ENCODE peak calls at places on chromosomes 1 and 21, in seven cellular contexts. M is right lobe of liver, Q is brain microvascular endothelial cell, X is cardiac fibroblast, K is fibroblast of pulmonary artery, J is omental fat pad, Y is thoracic aorta. G is an unnamed sample.

GRCh38 chr1:191876631-191877030 is 281.6 kb upstream of the RGS18 start:
- DNase-seq in M (no peak), Q (no peak), X (no peak), K (no peak), J (no peak), Y (no peak), G (no peak)

GRCh38 chr1:179082308-179083030 is 599 bp downstream of the TOR3A start:
- DNase-seq in M (no peak), Q (no peak), X (peak), K (peak), J (no peak), Y (no peak), G (peak)

GRCh38 chr1:230858918-230859819 is 9.2 kb downstream of the C1orf198 start:
- DNase-seq in M (no peak), Q (peak), X (peak), K (peak), J (no peak), Y (no peak), G (peak)

GRCh38 chr1:100542264-100542663 is 4.3 kb downstream of the GPR88 start:
- DNase-seq in M (no peak), Q (no peak), X (no peak), K (no peak), J (no peak), Y (no peak), G (no peak)

GRCh38 chr1:1470626-1471388 is 758 bp upstream of the ATAD3B start:
- DNase-seq in M (no peak), Q (no peak), X (no peak), K (no peak), J (no peak), Y (no peak), G (no peak)

GRCh38 chr1:1336931-1337792 is 6.1 kb downstream of the TAS1R3 start:
- DNase-seq in M (no peak), Q (no peak), X (no peak), K (no peak), J (no peak), Y (no peak), G (no peak)

GRCh38 chr1:101290922-101291561 is 54.2 kb downstream of the S1PR1 start:
- DNase-seq in M (no peak), Q (no peak), X (no peak), K (no peak), J (no peak), Y (no peak), G (no peak)

GRCh38 chr21:32457360-32457840 is 44.9 kb downstream of the EVA1C start:
- DNase-seq in M (peak), Q (no peak), X (peak), K (peak), J (no peak), Y (no peak), G (no peak)

GRCh38 chr1:116808476-116809180 is 54.4 kb downstream of the CD2 start:
- DNase-seq in M (no peak), Q (no peak), X (no peak), K (no peak), J (no peak), Y (no peak), G (no peak)

GRCh38 chr1:226649780-226650179 is 89.3 kb downstream of the ITPKB start:
- DNase-seq in M (no peak), Q (no peak), X (peak), K (peak), J (no peak), Y (no peak), G (no peak)

GRCh38 chr1:156805766-156806511 is 10.7 kb downstream of the SH2D2A start:
- DNase-seq in M (no peak), Q (no peak), X (peak), K (peak), J (no peak), Y (no peak), G (peak)

GRCh38 chr1:897176-897575 is 26.5 kb upstream of the SAMD11 start:
- DNase-seq in M (no peak), Q (no peak), X (no peak), K (no peak), J (no peak), Y (no peak), G (no peak)

GRCh38 chr1:165350861-165351260 is 5.7 kb downstream of the LMX1A start:
- DNase-seq in M (no peak), Q (no peak), X (no peak), K (no peak), J (no peak), Y (no peak), G (no peak)

GRCh38 chr1:228836427-228836826 is 101.1 kb downstream of the RHOU start:
- DNase-seq in M (no peak), Q (no peak), X (no peak), K (no peak), J (no peak), Y (no peak), G (no peak)

GRCh38 chr1:24111264-24111997 is 504 bp downstream of the MYOM3 start:
- DNase-seq in M (no peak), Q (no peak), X (peak), K (no peak), J (no peak), Y (peak), G (no peak)

GRCh38 chr1:39933956-39934941 is 20.7 kb upstream of the MFSD2A start:
- DNase-seq in M (peak), Q (peak), X (peak), K (peak), J (peak), Y (peak), G (peak)

GRCh38 chr1:26181586-26182371 is 4.5 kb downstream of the CNKSR1 start:
- DNase-seq in M (no peak), Q (no peak), X (no peak), K (no peak), J (no peak), Y (no peak), G (no peak)

DNA sequence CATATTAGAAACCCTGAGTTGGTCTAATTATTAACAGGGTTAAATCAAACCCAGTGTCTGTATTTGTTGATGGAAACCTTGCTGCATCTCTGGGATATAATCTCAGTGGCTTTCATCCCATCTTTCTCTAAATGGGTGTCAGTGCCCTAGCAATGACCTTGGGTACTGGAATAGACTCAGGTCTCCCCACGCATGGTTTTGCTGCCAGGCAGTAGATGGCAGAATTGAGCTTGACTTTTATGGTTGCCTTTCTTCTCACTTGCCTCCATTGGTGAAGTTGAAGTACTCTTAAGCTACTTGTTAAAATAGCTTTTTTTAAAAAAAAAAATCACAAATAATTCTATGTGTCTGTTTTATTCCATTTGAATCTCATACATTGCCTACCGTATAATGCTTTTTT is 81.8 kb upstream of the HMCN1 start:
- DNase-seq in M (no peak), Q (no peak), X (no peak), K (no peak), J (no peak), Y (no peak), G (no peak)
- TF ChIP-seq CTCF in M (no peak), Q (peak), X (peak), K (peak), J (no peak), Y (no peak), G (no peak)

GRCh38 chr1:115796897-115797296 is 28.4 kb upstream of the CASQ2 start:
- DNase-seq in M (no peak), Q (no peak), X (no peak), K (no peak), J (no peak), Y (no peak), G (no peak)
- TF ChIP-seq CTCF in M (no peak), Q (no peak), X (no peak), K (no peak), J (no peak), Y (no peak), G (no peak)

DNA sequence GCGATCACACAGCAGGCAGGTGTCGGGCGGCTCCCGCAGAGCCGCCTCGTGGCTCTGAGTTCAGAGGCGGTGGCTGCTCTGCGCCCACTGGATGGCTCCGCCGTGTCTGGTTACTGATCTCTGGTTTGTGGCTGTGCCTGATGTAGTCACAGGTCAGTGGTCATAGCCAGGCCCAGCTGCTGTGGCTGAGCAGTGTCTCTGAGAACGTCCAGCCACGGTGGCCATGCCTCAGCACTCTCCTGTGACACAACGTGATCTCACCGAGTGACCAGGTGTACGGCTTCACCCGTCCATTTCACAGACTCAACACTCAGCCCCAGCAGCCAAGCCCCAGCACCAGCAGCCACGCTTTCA is 61.2 kb downstream of the KCNN3 start:
- DNase-seq in M (no peak), Q (no peak), X (no peak), K (no peak), J (no peak), Y (no peak), G (no peak)
- TF ChIP-seq CTCF in M (no peak), Q (no peak), X (no peak), K (no peak), J (no peak), Y (no peak), G (no peak)

GRCh38 chr1:3023994-3024393 is 2.7 kb downstream of the ACTRT2 start:
- DNase-seq in M (no peak), Q (no peak), X (no peak), K (no peak), J (no peak), Y (no peak), G (no peak)
- TF ChIP-seq CTCF in M (no peak), Q (no peak), X (peak), K (no peak), J (no peak), Y (peak), G (no peak)

GRCh38 chr1:220908757-220909156 is 29.5 kb downstream of the HLX start:
- DNase-seq in M (no peak), Q (no peak), X (peak), K (peak), J (no peak), Y (no peak), G (peak)
- TF ChIP-seq CTCF in M (peak), Q (peak), X (peak), K (peak), J (no peak), Y (peak), G (peak)

DNA sequence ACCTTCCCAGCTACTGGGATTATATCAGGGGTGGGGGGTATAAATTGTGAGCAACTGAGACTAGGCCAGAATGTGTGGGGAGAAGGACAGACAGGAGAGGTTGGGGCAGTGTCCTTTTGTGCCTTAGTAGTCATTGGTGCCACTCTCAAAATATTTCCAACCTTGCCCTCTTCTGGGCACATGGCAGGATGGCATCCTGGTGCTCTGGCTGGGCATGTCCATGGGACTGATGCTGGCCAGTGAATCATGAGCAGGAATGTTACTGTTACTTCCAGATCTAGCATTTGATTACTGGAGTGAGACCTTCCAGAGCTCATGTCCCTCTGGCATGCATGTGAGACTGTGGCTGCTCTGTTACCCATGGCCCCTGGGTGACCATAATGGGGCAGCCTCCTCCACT is 151.2 kb downstream of the MATN1 start:
- DNase-seq in M (no peak), Q (no peak), X (no peak), K (no peak), J (no peak), Y (no peak), G (no peak)
- TF ChIP-seq CTCF in M (peak), Q (no peak), X (no peak), K (no peak), J (no peak), Y (no peak), G (no peak)

DNA sequence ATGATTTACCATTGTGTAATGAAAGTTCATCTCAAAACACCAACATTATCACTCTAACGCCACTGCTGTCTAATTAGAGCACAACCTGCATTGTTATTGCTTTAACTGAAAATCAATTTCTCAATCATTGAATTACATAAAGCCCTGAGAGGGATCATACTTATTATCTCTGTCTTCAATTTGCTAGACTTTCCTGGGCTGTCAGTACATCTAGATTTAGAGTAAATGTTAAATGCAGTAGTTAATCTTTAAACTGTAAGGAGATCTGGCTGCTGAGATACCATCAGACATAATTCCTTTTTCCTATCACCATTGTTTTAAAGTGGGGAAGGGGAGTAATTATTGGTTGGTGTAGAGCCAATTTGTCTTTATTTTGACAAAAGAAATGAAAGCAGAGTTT is 1995.1 kb downstream of the MRPL39 start:
- DNase-seq in M (no peak), Q (no peak), X (no peak), K (no peak), J (no peak), Y (no peak), G (no peak)
- TF ChIP-seq CTCF in M (no peak), Q (no peak), X (no peak), K (no peak), J (no peak), Y (no peak), G (no peak)

GRCh38 chr21:36929622-36930021 is 36.8 kb downstream of the HLCS start:
- DNase-seq in M (no peak), Q (no peak), X (peak), K (peak), J (no peak), Y (no peak), G (no peak)
- TF ChIP-seq CTCF in M (peak), Q (peak), X (no peak), K (peak), J (no peak), Y (no peak), G (peak)